ENCODE peak calls at places on chromosomes 6 and 20, in nine cellular contexts. X is cardiac muscle cell, U is body of pancreas, Q is IMR-90, C is foreskin fibroblast, P is skeletal muscle cell, N is neural progenitor cell, F is fibroblast of mammary gland, M is astrocyte of the cerebellum. S is an unnamed sample.

GRCh38 chr20:49496526-49497216 is 14.2 kb upstream of the KCNB1 start:
- DNase-seq in X (no peak), U (no peak), Q (no peak), C (no peak), P (no peak), N (no peak), F (no peak), M (no peak), S (no peak)

GRCh38 chr20:19886666-19887288 is 128.7 kb downstream of the RIN2 start:
- DNase-seq in X (no peak), U (no peak), Q (peak), C (peak), P (no peak), N (peak), F (peak), M (no peak), S (peak)

GRCh38 chr20:11919046-11919445 is 1.4 kb downstream of the BTBD3 start:
- DNase-seq in X (peak), U (peak), Q (peak), C (peak), P (peak), N (peak), F (no peak), M (peak), S (peak)

GRCh38 chr6:54411767-54412166 is 103.5 kb downstream of the TINAG start:
- DNase-seq in X (no peak), U (no peak), Q (no peak), C (no peak), P (no peak), N (no peak), F (no peak), M (no peak), S (no peak)

GRCh38 chr6:31736026-31736767 is at the start of gene CLIC1:
- DNase-seq in X (peak), U (peak), Q (peak), C (peak), P (peak), N (peak), F (peak), M (peak), S (peak)

GRCh38 chr6:63644668-63645326 is 9.2 kb downstream of the PHF3 start:
- DNase-seq in X (peak), U (no peak), Q (no peak), C (no peak), P (no peak), N (no peak), F (peak), M (no peak), S (no peak)

GRCh38 chr6:82954351-82954750 is 111.3 kb downstream of the UBE3D start:
- DNase-seq in X (no peak), U (no peak), Q (peak), C (peak), P (no peak), N (no peak), F (no peak), M (no peak), S (no peak)

GRCh38 chr6:127300411-127300810 is 33.7 kb downstream of the RNF146 start:
- DNase-seq in X (peak), U (no peak), Q (peak), C (peak), P (peak), N (peak), F (peak), M (peak), S (peak)

GRCh38 chr6:89186762-89187161 is 30.4 kb downstream of the GABRR1 start:
- DNase-seq in X (no peak), U (no peak), Q (no peak), C (no peak), P (no peak), N (no peak), F (no peak), M (no peak), S (no peak)

GRCh38 chr6:99789767-99790166 is 183.1 kb downstream of the PRDM13 start:
- DNase-seq in X (no peak), U (no peak), Q (no peak), C (no peak), P (no peak), N (no peak), F (no peak), M (no peak), S (no peak)

GRCh38 chr6:138203315-138203714 is 15.0 kb downstream of the PBOV1 start:
- DNase-seq in X (no peak), U (no peak), Q (no peak), C (no peak), P (no peak), N (no peak), F (no peak), M (no peak), S (no peak)

GRCh38 chr6:31419842-31420241 is 16.4 kb downstream of the MICA start:
- DNase-seq in X (peak), U (no peak), Q (no peak), C (no peak), P (no peak), N (no peak), F (peak), M (no peak), S (no peak)

GRCh38 chr20:11270566-11270965 is 596.8 kb upstream of the JAG1 start:
- DNase-seq in X (no peak), U (no peak), Q (no peak), C (no peak), P (no peak), N (peak), F (no peak), M (no peak), S (no peak)

GRCh38 chr20:2867081-2867860 is 6.0 kb upstream of the PTPRA start:
- DNase-seq in X (no peak), U (no peak), Q (no peak), C (no peak), P (no peak), N (no peak), F (no peak), M (no peak), S (no peak)

GRCh38 chr6:154197176-154197850 is 158.3 kb downstream of the OPRM1 start:
- DNase-seq in X (peak), U (no peak), Q (peak), C (peak), P (peak), N (no peak), F (peak), M (peak), S (peak)

GRCh38 chr20:62642666-62643520 is 590 bp downstream of the SLCO4A1 start:
- DNase-seq in X (no peak), U (peak), Q (peak), C (peak), P (no peak), N (peak), F (peak), M (no peak), S (no peak)

GRCh38 chr20:22333885-22334545 is 250.4 kb downstream of the FOXA2 start:
- DNase-seq in X (peak), U (peak), Q (peak), C (peak), P (peak), N (peak), F (peak), M (peak), S (peak)

GRCh38 chr6:150720774-150721233 is 121.1 kb downstream of the PLEKHG1 start:
- DNase-seq in X (peak), U (no peak), Q (no peak), C (no peak), P (no peak), N (peak), F (no peak), M (peak), S (no peak)

GRCh38 chr6:111162504-111162903 is 75.2 kb downstream of the SLC16A10 start:
- DNase-seq in X (no peak), U (no peak), Q (no peak), C (no peak), P (no peak), N (no peak), F (no peak), M (no peak), S (no peak)

GRCh38 chr20:47428164-47428563 is 71.7 kb upstream of the ZMYND8 start:
- DNase-seq in X (no peak), U (no peak), Q (no peak), C (no peak), P (no peak), N (no peak), F (no peak), M (no peak), S (no peak)

GRCh38 chr6:166119116-166119911 is 48.3 kb downstream of the TBXT start:
- DNase-seq in X (no peak), U (no peak), Q (no peak), C (no peak), P (no peak), N (no peak), F (no peak), M (no peak), S (no peak)

GRCh38 chr6:135162678-135163439 is 18.2 kb upstream of the MYB start:
- DNase-seq in X (peak), U (peak), Q (no peak), C (peak), P (no peak), N (peak), F (peak), M (no peak), S (no peak)

GRCh38 chr20:34452281-34452982 is 63.8 kb upstream of the DYNLRB1 start:
- DNase-seq in X (no peak), U (no peak), Q (peak), C (peak), P (no peak), N (no peak), F (peak), M (no peak), S (peak)

GRCh38 chr6:70763754-70764153 is 96.1 kb downstream of the SMAP1 start:
- DNase-seq in X (no peak), U (no peak), Q (peak), C (peak), P (no peak), N (no peak), F (peak), M (no peak), S (peak)

GRCh38 chr20:17642404-17643269 is 39.4 kb downstream of the RRBP1 start:
- DNase-seq in X (no peak), U (no peak), Q (no peak), C (no peak), P (no peak), N (no peak), F (no peak), M (no peak), S (no peak)

GRCh38 chr20:1904160-1904559 is 9.0 kb downstream of the SIRPA start:
- DNase-seq in X (no peak), U (peak), Q (no peak), C (no peak), P (no peak), N (no peak), F (no peak), M (no peak), S (no peak)

GRCh38 chr6:167226791-167227190 is 64.3 kb upstream of the UNC93A start:
- DNase-seq in X (no peak), U (no peak), Q (no peak), C (no peak), P (no peak), N (no peak), F (no peak), M (no peak), S (no peak)

GRCh38 chr20:25020901-25021301 is 28.4 kb upstream of the APMAP start:
- DNase-seq in X (no peak), U (peak), Q (no peak), C (no peak), P (no peak), N (no peak), F (no peak), M (no peak), S (no peak)

GRCh38 chr6:6405997-6406699 is 85.7 kb upstream of the F13A1 start:
- DNase-seq in X (no peak), U (no peak), Q (no peak), C (no peak), P (no peak), N (no peak), F (no peak), M (no peak), S (peak)
- H3K4me3 ChIP-seq in X (no peak), U (no peak), Q (no peak), C (no peak), P (no peak), N (no peak), F (no peak), M (no peak), S (no peak)

GRCh38 chr6:116397960-116398359 is 27.2 kb downstream of the DSE start:
- DNase-seq in X (peak), U (no peak), Q (peak), C (peak), P (no peak), N (no peak), F (peak), M (no peak), S (peak)
- H3K4me3 ChIP-seq in X (no peak), U (no peak), Q (no peak), C (peak), P (no peak), N (no peak), F (no peak), M (no peak), S (peak)

GRCh38 chr6:88164061-88164460 is 2.1 kb downstream of the CNR1 start:
- DNase-seq in X (no peak), U (no peak), Q (no peak), C (no peak), P (no peak), N (no peak), F (no peak), M (no peak), S (no peak)
- H3K4me3 ChIP-seq in X (no peak), U (no peak), Q (no peak), C (no peak), P (peak), N (no peak), F (peak), M (no peak), S (peak)

DNA sequence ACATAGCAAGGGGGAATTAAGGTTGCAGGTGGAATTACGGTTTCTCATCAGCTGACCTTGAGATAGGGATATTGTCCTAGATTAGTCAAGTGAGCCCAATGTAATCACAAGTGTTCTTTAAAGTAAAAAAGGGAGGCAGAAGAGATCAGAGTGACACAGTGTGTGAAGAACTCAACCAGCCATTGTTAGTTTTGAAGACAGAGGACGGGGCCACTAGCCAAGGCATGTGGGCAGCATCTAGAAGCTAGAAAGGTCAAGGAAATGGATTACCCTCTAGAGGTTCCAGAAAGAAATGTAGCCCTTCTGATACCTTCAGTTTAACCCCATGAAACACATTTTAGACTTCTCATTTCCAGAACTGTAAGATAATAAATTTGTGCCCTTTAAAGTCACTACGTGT is 18.5 kb upstream of the TSPYL1 start:
- DNase-seq in X (no peak), U (no peak), Q (no peak), C (no peak), P (no peak), N (no peak), F (no peak), M (no peak), S (no peak)
- H3K4me3 ChIP-seq in X (no peak), U (no peak), Q (no peak), C (no peak), P (no peak), N (no peak), F (no peak), M (no peak), S (no peak)

GRCh38 chr6:38262041-38262440 is 377.7 kb downstream of the BTBD9 start:
- DNase-seq in X (peak), U (no peak), Q (peak), C (peak), P (peak), N (no peak), F (peak), M (peak), S (peak)
- H3K4me3 ChIP-seq in X (no peak), U (no peak), Q (peak), C (no peak), P (no peak), N (no peak), F (peak), M (no peak), S (no peak)

GRCh38 chr6:33571637-33572316 is 8.3 kb downstream of the BAK1 start:
- DNase-seq in X (no peak), U (no peak), Q (no peak), C (no peak), P (no peak), N (no peak), F (no peak), M (no peak), S (no peak)

GRCh38 chr6:33575211-33575610 is 4.9 kb downstream of the BAK1 start:
- DNase-seq in X (no peak), U (no peak), Q (no peak), C (no peak), P (no peak), N (no peak), F (no peak), M (no peak), S (no peak)

GRCh38 chr6:33568826-33569570 is 11.1 kb downstream of the BAK1 start:
- DNase-seq in X (no peak), U (no peak), Q (no peak), C (no peak), P (no peak), N (no peak), F (no peak), M (no peak), S (no peak)

GRCh38 chr6:33566182-33567084 is 13.6 kb downstream of the BAK1 start:
- DNase-seq in X (no peak), U (no peak), Q (peak), C (peak), P (no peak), N (no peak), F (peak), M (no peak), S (peak)

GRCh38 chr6:33570806-33571636 is 9.1 kb downstream of the BAK1 start:
- DNase-seq in X (peak), U (peak), Q (peak), C (peak), P (no peak), N (peak), F (peak), M (no peak), S (peak)
- H3K4me3 ChIP-seq in X (peak), U (peak), Q (peak), C (peak), P (peak), N (peak), F (peak), M (peak), S (peak)

DNA sequence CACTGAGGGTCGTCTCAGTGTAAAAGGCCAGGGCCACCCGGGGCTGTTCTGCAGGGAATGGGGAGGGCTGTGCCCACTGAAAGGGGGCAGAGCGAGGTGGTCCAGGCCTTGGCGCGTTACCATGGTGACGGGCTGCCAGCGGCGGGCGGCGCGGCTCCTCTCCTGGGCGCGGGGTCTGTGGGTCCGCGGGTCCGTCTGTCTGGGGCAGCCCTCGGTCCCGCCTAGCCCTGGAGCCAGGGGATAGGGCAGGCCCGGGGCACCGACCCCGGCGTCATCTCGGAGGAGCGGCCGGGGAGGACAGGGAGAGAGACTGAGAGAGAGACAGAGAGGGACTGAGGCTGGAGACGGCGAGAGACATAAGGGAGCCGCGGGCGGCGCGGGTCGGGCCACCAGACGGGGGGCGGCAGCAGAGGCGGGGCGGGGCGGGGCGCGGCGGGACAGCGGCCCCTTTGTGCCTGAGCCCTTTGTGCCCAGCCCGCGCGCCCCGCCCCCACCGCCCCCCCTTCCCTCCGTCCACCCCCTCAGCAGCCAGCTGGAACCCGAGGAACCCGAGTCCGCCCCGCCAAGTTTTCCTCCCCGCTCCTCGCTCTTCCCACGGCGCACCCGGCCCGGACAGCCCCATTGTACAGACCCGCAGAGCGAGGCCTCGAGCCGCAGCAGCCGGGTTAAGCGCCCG is at the start of gene KIAA1755:
- DNase-seq in X (peak), U (no peak), Q (no peak), C (peak), P (no peak), N (peak), F (no peak), M (no peak), S (no peak)
- H3K4me3 ChIP-seq in X (no peak), U (no peak), Q (peak), C (peak), P (peak), N (peak), F (peak), M (peak), S (peak)

GRCh38 chr6:41547799-41548097 is 1.6 kb downstream of the FOXP4 start:
- DNase-seq in X (no peak), U (no peak), Q (no peak), C (no peak), P (no peak), N (peak), F (no peak), M (no peak), S (no peak)

GRCh38 chr6:41546866-41547798 is 951 bp downstream of the FOXP4 start:
- DNase-seq in X (peak), U (peak), Q (peak), C (peak), P (no peak), N (peak), F (peak), M (no peak), S (peak)

GRCh38 chr6:41549673-41550072 is 3.5 kb downstream of the FOXP4 start:
- DNase-seq in X (no peak), U (no peak), Q (no peak), C (no peak), P (no peak), N (no peak), F (no peak), M (no peak), S (no peak)

GRCh38 chr6:41548098-41548840 is 2.1 kb downstream of the FOXP4 start:
- DNase-seq in X (no peak), U (peak), Q (no peak), C (no peak), P (no peak), N (no peak), F (no peak), M (no peak), S (no peak)

DNA sequence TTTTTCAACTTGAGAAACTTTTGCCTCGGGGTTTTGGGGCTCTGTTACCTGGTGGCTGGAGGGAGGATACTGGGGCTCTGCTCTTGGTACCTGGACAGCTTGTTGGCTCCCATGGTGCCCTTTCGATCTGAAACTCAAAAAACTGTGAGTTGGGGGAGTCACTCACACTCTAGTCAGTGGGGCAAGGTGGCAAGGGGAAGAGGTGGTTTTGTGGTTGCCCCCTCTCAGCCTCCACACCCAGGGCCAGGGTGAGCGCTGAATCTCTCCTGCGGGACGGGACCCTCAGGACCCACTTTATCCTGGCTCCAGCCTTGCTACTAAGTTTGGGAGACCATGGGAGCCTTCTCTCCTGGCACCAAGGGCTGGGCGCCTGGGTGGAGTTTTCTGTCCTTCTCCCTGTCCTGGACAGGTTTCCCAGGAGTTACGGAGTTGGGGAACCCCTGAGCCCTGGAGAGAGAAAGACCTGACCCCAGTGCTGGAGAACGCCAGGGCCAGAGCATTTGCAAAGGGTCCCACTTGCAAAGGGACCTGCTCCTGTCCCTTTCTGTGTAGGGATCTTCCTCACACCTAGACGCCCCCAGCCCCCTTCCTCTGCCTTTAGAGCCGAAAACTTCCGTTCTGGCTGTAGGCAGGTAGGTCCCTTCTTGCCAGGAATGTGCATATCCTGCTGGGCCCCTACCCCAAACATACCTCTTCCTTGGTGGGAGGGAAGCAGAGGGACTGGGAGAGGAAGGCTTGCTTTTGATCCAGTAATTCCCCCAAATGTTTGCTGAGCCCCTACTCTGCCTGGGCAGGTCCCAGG is 2.9 kb downstream of the FOXP4 start:
- DNase-seq in X (no peak), U (no peak), Q (no peak), C (no peak), P (no peak), N (no peak), F (no peak), M (no peak), S (no peak)
- H3K4me3 ChIP-seq in X (peak), U (no peak), Q (no peak), C (no peak), P (no peak), N (peak), F (no peak), M (peak), S (peak)

GRCh38 chr6:27870486-27870885 is 41.7 kb downstream of the OR2B2 start:
- DNase-seq in X (no peak), U (no peak), Q (no peak), C (no peak), P (no peak), N (no peak), F (no peak), M (no peak), S (no peak)
- H3K4me3 ChIP-seq in X (no peak), U (no peak), Q (no peak), C (no peak), P (no peak), N (no peak), F (no peak), M (no peak), S (no peak)